ENCODE peak calls at places on chromosome 7, in four cellular contexts. C, W, A and E are unnamed samples.

GRCh38 chr7:45650404-45651055 is 76.4 kb downstream of the ADCY1 start:
- DNase-seq in C (no peak), A (no peak), W (no peak), E (no peak)

GRCh38 chr7:81776972-81777371 is 7.1 kb upstream of the HGF start:
- DNase-seq in A (no peak), C (no peak), W (no peak), E (no peak)

GRCh38 chr7:128155100-128155763 is 85.8 kb upstream of the LEP start:
- DNase-seq in C (no peak), A (no peak), W (no peak), E (no peak)

GRCh38 chr7:4631664-4632171 is 50.4 kb upstream of the FOXK1 start:
- DNase-seq in C (peak; percentile 95), W (no peak), A (peak; percentile 91), E (no peak)

GRCh38 chr7:30134011-30134410 is 775 bp upstream of the MTURN start:
- DNase-seq in A (no peak), C (no peak), W (no peak), E (no peak)

GRCh38 chr7:92685146-92686042 is 95.2 kb upstream of the FAM133B start:
- DNase-seq in C (no peak), A (no peak), W (no peak), E (no peak)

GRCh38 chr7:21256310-21256877 is 171.5 kb upstream of the SP4 start:
- DNase-seq in A (no peak), W (peak; percentile 21), C (peak; percentile 70), E (no peak)

GRCh38 chr7:4166807-4167206 is 515.3 kb upstream of the FOXK1 start:
- DNase-seq in A (no peak), C (no peak), W (no peak), E (no peak)

GRCh38 chr7:7889791-7890568 is 78.6 kb upstream of the GLCCI1 start:
- DNase-seq in C (no peak), W (no peak), A (no peak), E (no peak)

GRCh38 chr7:24871765-24872164 is 108.2 kb downstream of the OSBPL3 start:
- DNase-seq in A (no peak), C (no peak), W (no peak), E (no peak)

GRCh38 chr7:12864470-12865046 is 177.1 kb downstream of the ARL4A start:
- DNase-seq in A (no peak), C (no peak), W (no peak), E (no peak)

GRCh38 chr7:102291056-102291915 is 4.6 kb downstream of the SH2B2 start:
- DNase-seq in A (no peak), C (no peak), W (peak; percentile 89), E (peak; percentile 89)

GRCh38 chr7:43112941-43113621 is 634 bp downstream of the HECW1 start:
- DNase-seq in W (no peak), C (peak; percentile 34), A (no peak), E (peak; percentile 57)

GRCh38 chr7:23012797-23013714 is 874 bp downstream of the HYCC1 start:
- DNase-seq in W (no peak), C (peak; percentile 22), A (peak; percentile 26), E (no peak)

GRCh38 chr7:114102131-114102530 is 183.3 kb upstream of the PPP1R3A start:
- DNase-seq in A (no peak), W (no peak), C (no peak), E (no peak)

GRCh38 chr7:139127648-139128047 is 18.1 kb upstream of the ZC3HAV1 start:
- DNase-seq in C (peak; percentile 62), W (no peak), A (no peak), E (no peak)
- TF ChIP-seq CTCF in C (peak; percentile 40), W (no peak), A (no peak), E (no peak)

GRCh38 chr7:121748546-121748945 is 124.4 kb upstream of the PTPRZ1 start:
- DNase-seq in W (no peak), C (no peak), A (no peak), E (no peak)

GRCh38 chr7:121753965-121754364 is 119.0 kb upstream of the PTPRZ1 start:
- DNase-seq in A (no peak), C (no peak), W (no peak), E (no peak)

GRCh38 chr7:121755286-121755685 is 117.7 kb upstream of the PTPRZ1 start:
- DNase-seq in A (no peak), C (peak; percentile 2), W (no peak), E (no peak)

GRCh38 chr7:121755818-121756501 is 117.0 kb upstream of the PTPRZ1 start:
- DNase-seq in C (no peak), A (no peak), W (no peak), E (no peak)

GRCh38 chr7:121752706-121753105 is 120.3 kb upstream of the PTPRZ1 start:
- DNase-seq in A (no peak), W (no peak), C (peak; percentile 43), E (no peak)
- TF ChIP-seq CTCF in A (no peak), W (peak; percentile 28), C (peak; percentile 47), E (peak; percentile 32)

DNA sequence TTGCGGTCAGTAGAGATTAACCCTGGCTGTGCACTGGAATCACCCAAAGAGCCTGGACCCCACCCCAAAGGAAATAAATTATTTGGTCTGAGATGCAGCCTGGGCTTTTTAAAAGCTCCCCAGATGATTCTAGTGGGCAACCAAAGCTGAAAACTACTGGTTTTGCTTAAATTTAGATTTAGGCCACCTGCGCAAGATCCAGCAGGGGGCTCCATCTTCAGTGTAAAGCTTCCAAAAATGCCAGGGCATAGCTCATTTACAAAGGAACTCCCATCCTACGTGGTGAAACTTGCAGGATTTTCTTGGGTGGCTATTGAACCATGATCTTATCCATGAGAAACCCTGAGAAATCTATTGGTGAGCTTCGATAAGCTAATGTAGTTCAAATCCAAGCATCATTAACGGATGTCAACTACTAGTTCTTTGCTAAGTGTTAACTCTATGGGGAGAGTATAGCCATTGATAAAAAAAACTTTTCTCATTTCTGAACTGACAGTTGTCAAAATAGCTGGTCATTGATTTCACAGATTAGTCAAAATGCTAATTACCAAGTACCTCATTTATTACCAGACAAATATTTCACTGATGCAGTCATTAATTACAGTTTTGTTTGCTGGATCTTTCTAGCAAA is 315.3 kb downstream of the LHFPL3 start:
- DNase-seq in W (no peak), A (no peak), C (peak; percentile 37), E (peak; percentile 16)
- TF ChIP-seq CTCF in W (peak; percentile 66), A (no peak), C (peak; percentile 63), E (peak; percentile 47)

GRCh38 chr7:19122018-19122588 is 4.7 kb upstream of the TWIST1 start:
- DNase-seq in W (no peak), C (peak; percentile 74), A (no peak), E (no peak)
- TF ChIP-seq CTCF in W (peak; percentile 57), C (peak; percentile 89), A (peak; percentile 54), E (peak; percentile 42)

GRCh38 chr7:95716357-95717122 is 55.8 kb upstream of the DYNC1I1 start:
- DNase-seq in C (peak; percentile 7), A (no peak), W (no peak), E (no peak)

GRCh38 chr7:95715274-95715673 is 57.1 kb upstream of the DYNC1I1 start:
- DNase-seq in A (no peak), C (no peak), W (no peak), E (peak; percentile 29)

GRCh38 chr7:95723583-95724180 is 48.7 kb upstream of the DYNC1I1 start:
- DNase-seq in A (no peak), C (peak; percentile 48), W (no peak), E (peak; percentile 33)

DNA sequence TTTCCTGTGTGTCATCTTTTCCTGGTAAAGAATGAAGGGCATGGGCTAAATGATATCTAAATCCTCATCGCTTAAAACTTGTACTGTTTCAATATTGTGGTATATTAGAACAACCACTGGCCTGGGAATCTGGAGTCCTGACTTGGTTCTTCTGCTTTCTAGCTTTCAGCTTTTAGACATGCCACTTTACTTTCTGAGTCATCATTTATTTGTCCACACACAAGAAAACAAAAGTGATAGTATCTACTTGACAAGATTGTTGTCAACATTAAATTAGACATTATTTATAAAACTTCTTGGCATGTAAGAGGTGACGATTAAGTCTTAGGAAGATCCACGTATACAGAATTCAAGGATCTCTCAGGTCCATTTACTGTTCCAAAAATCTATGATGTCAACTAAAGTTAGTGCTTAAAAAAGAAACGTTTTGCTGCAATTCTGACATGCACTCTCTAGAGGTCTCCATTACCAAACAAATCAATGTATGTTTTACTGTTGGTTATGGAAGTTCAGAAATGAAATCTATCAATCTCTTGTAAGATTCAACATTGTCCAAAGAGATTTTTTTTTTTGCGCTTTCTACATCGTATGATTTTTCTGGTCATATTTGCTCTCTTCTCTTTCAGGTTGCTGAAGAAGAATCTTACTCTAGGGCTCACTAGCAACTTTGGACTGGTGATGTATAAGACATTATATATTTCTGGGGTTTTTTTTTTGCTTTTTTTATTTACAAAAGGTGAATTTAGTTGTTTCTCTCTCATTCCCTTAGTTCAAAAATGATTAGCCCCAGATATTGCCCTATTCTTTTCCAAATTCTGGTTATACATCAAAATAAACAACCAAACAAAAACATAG is 53.6 kb upstream of the DYNC1I1 start:
- DNase-seq in W (no peak), C (peak; percentile 37), A (no peak), E (no peak)
- TF ChIP-seq CTCF in W (peak; percentile 27), C (peak; percentile 31), A (no peak), E (peak; percentile 42)

DNA sequence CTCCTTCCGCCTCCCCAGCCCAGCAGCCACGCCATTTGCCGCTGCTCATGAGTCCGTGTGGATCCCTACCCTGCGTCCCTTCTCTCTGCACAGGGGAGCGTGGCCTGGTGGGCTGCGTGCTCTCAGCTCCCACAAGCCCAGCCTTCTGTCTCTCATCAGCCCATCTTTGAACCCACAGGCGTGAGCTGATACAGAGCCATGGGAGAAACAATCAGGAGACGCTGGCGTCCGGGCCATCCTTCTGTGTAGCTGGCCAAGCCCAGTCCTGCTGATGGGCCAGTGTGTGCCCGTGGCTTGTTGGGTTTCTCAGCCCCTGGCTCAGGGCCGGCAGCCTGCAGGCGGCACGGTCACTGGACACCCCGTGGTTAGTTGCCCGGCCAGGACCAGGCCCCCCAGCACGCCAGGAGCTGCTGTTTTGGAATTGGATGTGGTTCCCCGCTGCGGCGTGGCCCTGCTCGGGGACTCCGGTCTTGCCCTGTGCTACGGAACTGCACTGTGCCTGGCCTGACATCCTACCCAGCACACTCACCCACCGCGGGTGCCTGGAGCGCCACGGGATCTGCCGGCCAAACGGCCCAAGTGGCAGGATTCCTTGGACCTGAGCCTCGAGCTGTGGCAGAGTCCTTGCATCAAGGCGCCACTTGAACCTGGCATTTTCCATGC is 88.9 kb downstream of the ELFN1 start:
- DNase-seq in C (no peak), W (no peak), A (no peak), E (no peak)
- TF ChIP-seq CTCF in C (no peak), W (no peak), A (no peak), E (no peak)

DNA sequence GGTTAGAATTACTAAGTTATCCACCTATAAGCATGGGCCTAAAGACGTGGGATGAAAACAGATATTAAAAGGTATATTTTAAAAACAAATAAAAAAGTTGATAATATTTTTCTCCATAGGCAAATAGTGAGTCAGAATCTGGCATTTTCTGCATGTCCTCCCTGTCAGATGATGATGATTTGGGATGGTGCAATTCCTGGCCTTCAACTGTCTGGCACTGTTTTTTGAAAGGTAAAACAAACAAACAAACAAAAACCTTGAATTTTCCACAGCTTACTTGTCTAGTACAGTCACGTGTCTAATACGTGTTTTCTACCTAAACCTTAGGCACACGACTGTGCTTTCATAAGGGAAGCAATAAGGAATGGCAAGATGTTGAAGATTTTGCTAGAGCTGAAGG is 17.4 kb downstream of the HBP1 start:
- DNase-seq in C (no peak), A (no peak), W (no peak), E (no peak)
- TF ChIP-seq CTCF in C (no peak), A (no peak), W (no peak), E (no peak)

GRCh38 chr7:67309764-67310548 is 313.3 kb downstream of the TYW1 start:
- DNase-seq in C (no peak), A (no peak), W (no peak), E (no peak)
- TF ChIP-seq CTCF in C (no peak), A (no peak), W (no peak), E (no peak)

GRCh38 chr7:145902123-145902522 is 214.5 kb upstream of the CNTNAP2 start:
- DNase-seq in C (no peak), A (no peak), W (no peak), E (no peak)
- TF ChIP-seq CTCF in C (no peak), A (no peak), W (no peak), E (no peak)